ENCODE peak calls at places on chromosomes 7 and 10, in eight cellular contexts. Q is A549; O is NCI-H1105 treated with DMSO at 0.1 percent for 48 hours; X is T1000; J is germinal center; P is stimulated activated naive B cell treated with anti-CD40 and anti-IgM and Interleukin-4, amounts not matched to agents 10 μg/mL and 1 μg/mL and 100 μg/mL, for 72 hours; F is NCI-H226; D is M059J. T is an unnamed sample.

GRCh38 chr10:124306922-124307371 is 111.8 kb downstream of the OAT start:
- DNase-seq in P (peak), Q (no peak), J (no peak), O (no peak), D (peak), X (no peak), F (no peak), T (no peak)

GRCh38 chr10:122462533-122463465 is 1.4 kb downstream of the HTRA1 start:
- DNase-seq in F (no peak), D (peak), X (no peak), J (no peak), O (no peak), P (no peak), Q (no peak), T (peak)

GRCh38 chr10:75616874-75617478 is 185.6 kb downstream of the LRMDA start:
- DNase-seq in P (no peak), X (no peak), J (no peak), Q (no peak), O (no peak), D (no peak), F (no peak), T (no peak)

GRCh38 chr7:101804087-101804631 is 13.3 kb upstream of the CUX1 start:
- DNase-seq in X (no peak), J (no peak), F (no peak), Q (no peak), D (no peak), P (no peak), O (no peak), T (no peak)

GRCh38 chr7:2894118-2894940 is 50.2 kb upstream of the GNA12 start:
- DNase-seq in O (no peak), X (no peak), J (peak), Q (no peak), D (no peak), P (peak), F (no peak), T (no peak)

GRCh38 chr10:44857363-44858016 is 53.6 kb upstream of the TMEM72 start:
- DNase-seq in Q (peak), D (peak), X (peak), O (peak), F (peak), J (peak), P (peak), T (peak)

GRCh38 chr10:59362184-59362966 is at the start of gene FAM13C:
- DNase-seq in Q (peak), P (peak), X (peak), D (peak), O (peak), F (no peak), J (no peak), T (peak)

GRCh38 chr10:13536674-13537366 is 8.0 kb upstream of the BEND7 start:
- DNase-seq in D (peak), X (no peak), O (peak), Q (peak), F (peak), J (peak), P (peak), T (peak)

GRCh38 chr7:28112056-28112455 is 68.5 kb downstream of the JAZF1 start:
- DNase-seq in J (no peak), O (no peak), D (no peak), Q (no peak), F (no peak), X (no peak), P (no peak), T (no peak)

GRCh38 chr7:25249772-25250171 is 21.5 kb upstream of the NPVF start:
- DNase-seq in F (no peak), O (no peak), J (no peak), P (no peak), Q (no peak), X (no peak), D (no peak), T (no peak)

GRCh38 chr7:134710854-134711624 is 64.4 kb downstream of the BPGM start:
- DNase-seq in F (no peak), O (no peak), D (peak), J (no peak), P (no peak), Q (no peak), X (no peak), T (no peak)

GRCh38 chr7:91618665-91619437 is 261.7 kb downstream of the MTERF1 start:
- DNase-seq in X (no peak), P (no peak), O (no peak), Q (no peak), F (no peak), D (no peak), J (no peak), T (no peak)

GRCh38 chr7:5284304-5285281 is 1.9 kb downstream of the SLC29A4 start:
- DNase-seq in D (peak), J (peak), O (peak), Q (peak), X (no peak), F (no peak), P (no peak), T (peak)

GRCh38 chr10:32054087-32054486 is 2.1 kb downstream of the KIF5B start:
- DNase-seq in O (no peak), D (peak), Q (no peak), P (no peak), F (peak), X (no peak), J (no peak), T (peak)

GRCh38 chr7:41096921-41097320 is 606.0 kb downstream of the INHBA start:
- DNase-seq in X (no peak), D (peak), O (no peak), P (no peak), F (peak), J (no peak), Q (no peak), T (no peak)

GRCh38 chr10:113497203-113497602 is 55.6 kb upstream of the HABP2 start:
- DNase-seq in P (no peak), X (no peak), O (no peak), F (no peak), Q (no peak), D (no peak), J (no peak), T (no peak)

GRCh38 chr10:8311526-8312070 is 257.1 kb downstream of the GATA3 start:
- DNase-seq in O (no peak), Q (no peak), P (no peak), F (peak), D (peak), J (no peak), X (no peak), T (no peak)